ENCODE peak calls at places on chromosomes 4 and X, in nine cellular contexts. Z is GM12878, Y is adrenal gland, L is AG10803, X is astrocyte of the spinal cord, M is heart left ventricle, N is BE2C, D is A673, H is ovary. K is an unnamed sample.

GRCh38 chr4:183098080-183098722 is 856 bp upstream of the WWC2 start:
- DNase-seq in X (peak), Z (no peak), Y (peak), D (no peak), L (peak), M (peak), H (peak), N (peak), K (peak)

GRCh38 chr4:40325406-40326019 is 9.6 kb upstream of the CHRNA9 start:
- DNase-seq in L (peak), X (peak), H (peak), M (no peak), Y (peak), N (peak), Z (no peak), D (peak), K (peak)

GRCh38 chr4:8730159-8730558 is 137.6 kb downstream of the CPZ start:
- DNase-seq in M (no peak), Z (no peak), X (no peak), D (no peak), H (no peak), L (no peak), N (no peak), Y (no peak), K (no peak)

GRCh38 chr4:26459054-26459755 is 31.1 kb downstream of the CCKAR start:
- DNase-seq in Y (peak), X (peak), N (no peak), H (no peak), D (peak), M (no peak), L (peak), Z (peak), K (peak)

GRCh38 chrX:138856881-138857280 is 145.4 kb upstream of the FGF13 start:
- DNase-seq in N (no peak), L (peak), X (no peak), Z (no peak), Y (no peak), M (no peak), H (no peak), D (no peak), K (no peak)

GRCh38 chrX:26522501-26522900 is 306.5 kb downstream of the MAGEB5 start:
- DNase-seq in N (no peak), D (no peak), M (no peak), H (no peak), Z (no peak), Y (no peak), X (no peak), L (no peak), K (no peak)

GRCh38 chr4:139416073-139416673 is 37.7 kb upstream of the RAB33B start:
- DNase-seq in Z (no peak), H (no peak), L (peak), N (no peak), D (peak), X (peak), Y (peak), M (no peak), K (peak)

GRCh38 chr4:156976147-156976546 is 4.5 kb upstream of the PDGFC start:
- DNase-seq in L (peak), Z (no peak), M (no peak), H (no peak), Y (no peak), D (no peak), X (peak), N (no peak), K (peak)

GRCh38 chrX:69133561-69134542 is 31.4 kb downstream of the PJA1 start:
- DNase-seq in N (peak), L (peak), M (no peak), D (peak), Z (no peak), Y (peak), X (peak), H (peak), K (peak)

GRCh38 chr4:111681751-111682150 is 463.5 kb upstream of the FAM241A start:
- DNase-seq in L (no peak), M (no peak), N (no peak), Y (no peak), H (no peak), D (no peak), Z (no peak), X (no peak), K (no peak)

GRCh38 chr4:8514391-8514790 is 65.8 kb upstream of the GPR78 start:
- DNase-seq in D (no peak), Y (no peak), L (no peak), N (no peak), H (no peak), M (no peak), Z (no peak), X (no peak), K (no peak)

GRCh38 chr4:114040319-114041116 is 61.1 kb upstream of the ARSJ start:
- DNase-seq in M (no peak), N (no peak), H (no peak), D (no peak), X (peak), Z (peak), Y (no peak), L (no peak), K (peak)

GRCh38 chrX:68699960-68700746 is 52.7 kb downstream of the STARD8 start:
- DNase-seq in Z (no peak), M (no peak), H (no peak), D (no peak), L (peak), N (no peak), Y (no peak), X (peak), K (peak)

GRCh38 chr4:176769519-176769918 is 23.2 kb downstream of the VEGFC start:
- DNase-seq in Y (peak), X (peak), H (no peak), M (no peak), L (peak), D (no peak), Z (no peak), N (no peak), K (peak)

GRCh38 chr4:125522992-125523391 is 208.2 kb downstream of the FAT4 start:
- DNase-seq in H (no peak), L (no peak), N (peak), X (no peak), M (no peak), Y (no peak), D (no peak), Z (no peak), K (no peak)

GRCh38 chr4:142121951-142122350 is 485.6 kb downstream of the IL15 start:
- DNase-seq in H (no peak), M (no peak), Z (no peak), X (no peak), D (peak), L (peak), N (peak), Y (no peak), K (no peak)

GRCh38 chr4:85474818-85475630 is at the start of gene ARHGAP24:
- DNase-seq in L (peak), M (peak), D (peak), X (peak), Y (peak), Z (peak), H (peak), N (peak), K (peak)

GRCh38 chr4:40121515-40121914 is 64.9 kb downstream of the N4BP2 start:
- DNase-seq in H (no peak), M (no peak), Z (peak), L (peak), Y (peak), D (peak), N (no peak), X (peak), K (peak)

GRCh38 chr4:152501846-152502536 is 33.9 kb downstream of the FBXW7 start:
- DNase-seq in Y (no peak), L (peak), D (no peak), N (no peak), H (no peak), M (no peak), Z (no peak), X (no peak), K (no peak)

GRCh38 chr4:1578301-1578781 is 105.8 kb downstream of the FAM53A start:
- DNase-seq in Y (peak), M (peak), Z (no peak), N (no peak), L (no peak), D (no peak), X (no peak), H (peak), K (no peak)

GRCh38 chr4:176781739-176782100 is 11.0 kb downstream of the VEGFC start:
- DNase-seq in Z (no peak), M (no peak), X (no peak), H (no peak), L (no peak), N (no peak), D (no peak), Y (no peak), K (no peak)

GRCh38 chrX:106170318-106170717 is 2.2 kb downstream of the PWWP3B start:
- DNase-seq in H (peak), L (peak), M (no peak), N (no peak), D (no peak), Z (no peak), X (peak), Y (peak), K (peak)

GRCh38 chrX:51894697-51895336 is 1.4 kb downstream of the MAGED1 start:
- DNase-seq in N (peak), Z (no peak), M (peak), H (peak), L (peak), Y (peak), D (peak), X (peak), K (peak)

GRCh38 chr4:4763815-4764202 is 95.7 kb upstream of the MSX1 start:
- DNase-seq in Z (no peak), Y (no peak), D (peak), L (peak), X (peak), M (no peak), H (no peak), N (no peak), K (peak)

GRCh38 chr4:184448828-184449227 is 25.5 kb downstream of the IRF2 start:
- DNase-seq in Z (no peak), Y (peak), H (peak), X (peak), D (peak), N (no peak), M (peak), L (peak), K (peak)

GRCh38 chrX:123993326-123993725 is 31.8 kb downstream of the STAG2 start:
- DNase-seq in N (no peak), D (no peak), M (no peak), H (no peak), Y (no peak), L (peak), X (peak), Z (no peak), K (peak)

GRCh38 chr4:74632634-74633033 is 161.7 kb downstream of the BTC start:
- DNase-seq in M (no peak), Y (peak), Z (no peak), H (no peak), L (peak), X (peak), D (peak), N (no peak), K (peak)
- H3K4me3 ChIP-seq in M (no peak), Y (no peak), Z (no peak), H (no peak), L (no peak), X (no peak), D (no peak), N (no peak), K (no peak)

GRCh38 chrX:11446951-11447350 is 153.7 kb downstream of the AMELX start:
- DNase-seq in H (no peak), X (no peak), M (no peak), Y (no peak), D (no peak), L (peak), Z (no peak), N (no peak), K (no peak)

GRCh38 chrX:11449613-11450012 is 156.4 kb downstream of the AMELX start:
- DNase-seq in H (no peak), L (no peak), N (no peak), X (no peak), Y (no peak), Z (no peak), M (no peak), D (no peak), K (no peak)

GRCh38 chrX:11445540-11445939 is 152.3 kb downstream of the AMELX start:
- DNase-seq in N (no peak), Y (no peak), D (no peak), L (no peak), M (no peak), H (no peak), X (no peak), Z (no peak), K (no peak)

GRCh38 chrX:11446331-11446730 is 153.1 kb downstream of the AMELX start:
- DNase-seq in N (no peak), X (peak), Y (no peak), H (no peak), D (no peak), Z (no peak), L (peak), M (no peak), K (peak)

GRCh38 chrX:11447418-11447817 is 154.2 kb downstream of the AMELX start:
- DNase-seq in L (peak), X (no peak), N (no peak), D (no peak), H (no peak), Y (no peak), M (no peak), Z (no peak), K (no peak)
- TF ChIP-seq CTCF in L (no peak), X (no peak), N (no peak), D (no peak), H (no peak), Y (no peak), M (no peak), Z (no peak), K (no peak)

GRCh38 chr4:91058345-91058744 is 931.2 kb downstream of the CCSER1 start:
- DNase-seq in M (no peak), D (no peak), Z (no peak), X (peak), N (no peak), L (no peak), Y (no peak), H (no peak), K (no peak)

GRCh38 chr4:91065117-91065516 is 937.9 kb downstream of the CCSER1 start:
- DNase-seq in X (no peak), H (no peak), N (no peak), M (no peak), Y (no peak), L (no peak), Z (no peak), D (no peak), K (no peak)

DNA sequence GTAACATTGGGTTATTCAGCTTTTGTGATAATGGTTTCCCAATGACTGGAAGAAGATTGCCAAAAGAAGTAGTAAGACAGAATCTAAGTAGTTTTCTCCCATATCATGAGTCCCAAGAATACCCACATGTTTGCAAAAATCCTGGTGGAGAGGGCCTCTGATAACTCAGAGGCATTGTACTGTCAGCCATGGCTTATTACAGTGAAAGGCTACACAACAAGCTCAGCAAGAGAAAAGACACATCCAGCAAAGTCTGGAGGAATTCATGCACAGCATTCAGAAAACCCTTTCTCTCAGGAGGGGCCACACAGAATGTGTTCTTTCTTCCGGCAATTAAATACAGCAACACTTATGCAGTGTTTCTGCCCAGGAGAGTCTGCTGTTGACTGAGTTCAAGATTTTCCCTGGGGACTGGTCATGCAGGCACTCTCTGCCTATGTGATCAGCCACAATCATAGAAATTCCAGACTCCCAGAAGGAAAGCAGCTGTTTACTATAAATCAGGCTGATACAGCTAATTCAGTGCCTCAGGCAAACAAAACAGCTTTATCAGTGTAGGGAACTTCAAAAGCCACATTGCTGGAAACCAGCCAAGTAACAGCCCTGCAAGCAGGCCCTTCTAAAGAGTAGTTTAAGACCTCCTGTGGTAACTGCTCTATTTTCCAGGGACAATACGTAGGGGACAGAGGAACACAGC is 937.1 kb downstream of the CCSER1 start:
- DNase-seq in L (no peak), D (peak), H (no peak), Y (peak), Z (no peak), X (peak), M (no peak), N (peak), K (no peak)
- H3K4me3 ChIP-seq in L (no peak), D (no peak), H (no peak), Y (no peak), Z (no peak), X (no peak), M (no peak), N (no peak), K (no peak)

GRCh38 chrX:114049063-114049462 is 534.8 kb upstream of the HTR2C start:
- DNase-seq in Z (no peak), H (no peak), Y (no peak), L (no peak), N (no peak), D (no peak), X (no peak), M (no peak), K (no peak)
- TF ChIP-seq CTCF in Z (no peak), H (no peak), Y (no peak), L (no peak), N (no peak), D (no peak), X (no peak), M (no peak), K (no peak)

GRCh38 chr4:384311-385010 is 46.8 kb downstream of the ZNF141 start:
- DNase-seq in Z (peak), M (no peak), X (no peak), L (no peak), Y (no peak), H (no peak), D (no peak), N (no peak), K (no peak)

GRCh38 chr4:386708-387105 is 49.1 kb downstream of the ZNF141 start:
- DNase-seq in D (no peak), H (no peak), N (no peak), Z (no peak), M (no peak), L (no peak), X (no peak), Y (no peak), K (no peak)

GRCh38 chr4:385934-386707 is 48.5 kb downstream of the ZNF141 start:
- DNase-seq in Y (no peak), X (no peak), L (no peak), H (no peak), Z (no peak), N (no peak), M (no peak), D (no peak), K (no peak)
- H3K4me3 ChIP-seq in Y (no peak), X (peak), L (no peak), H (no peak), Z (no peak), N (no peak), M (no peak), D (no peak), K (no peak)

GRCh38 chr4:7297881-7298280 is 105.5 kb downstream of the SORCS2 start:
- DNase-seq in X (no peak), N (no peak), M (no peak), H (no peak), D (no peak), Y (no peak), Z (no peak), L (no peak), K (no peak)

GRCh38 chr4:7298601-7299000 is 106.3 kb downstream of the SORCS2 start:
- DNase-seq in D (no peak), H (no peak), L (no peak), Z (no peak), M (no peak), Y (no peak), N (no peak), X (no peak), K (no peak)

GRCh38 chr4:7300711-7301095 is 108.4 kb downstream of the SORCS2 start:
- DNase-seq in Z (no peak), N (no peak), Y (no peak), X (no peak), M (no peak), H (no peak), D (no peak), L (no peak), K (no peak)

GRCh38 chr4:7299908-7300710 is 107.8 kb downstream of the SORCS2 start:
- DNase-seq in L (no peak), D (no peak), X (no peak), N (no peak), Y (no peak), Z (no peak), M (no peak), H (no peak), K (no peak)

GRCh38 chr4:7299051-7299907 is 106.9 kb downstream of the SORCS2 start:
- DNase-seq in X (no peak), L (no peak), N (no peak), H (no peak), Z (no peak), Y (no peak), M (no peak), D (no peak), K (no peak)
- TF ChIP-seq CTCF in X (no peak), L (no peak), N (no peak), H (no peak), Z (no peak), Y (no peak), M (no peak), D (no peak), K (no peak)

DNA sequence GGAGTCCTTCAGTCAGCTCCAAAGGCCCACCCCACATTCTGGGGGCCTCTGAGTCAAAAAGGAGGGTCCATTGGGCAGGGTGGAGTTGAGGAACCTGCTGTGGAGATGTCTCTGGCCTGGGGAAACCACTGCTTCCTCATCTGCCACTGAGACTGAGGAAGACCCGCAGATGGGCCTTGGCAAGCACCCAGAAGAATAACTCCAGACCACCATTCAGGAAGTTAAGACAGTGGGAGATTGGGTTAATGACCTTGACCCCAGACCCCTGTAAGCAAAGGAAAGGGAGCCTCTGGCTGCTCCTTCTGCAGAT is 8.1 kb upstream of the HSD17B10 start:
- DNase-seq in H (no peak), Z (no peak), N (no peak), X (no peak), M (no peak), Y (no peak), D (no peak), L (no peak), K (no peak)
- H3K4me3 ChIP-seq in H (no peak), Z (no peak), N (peak), X (no peak), M (peak), Y (peak), D (no peak), L (no peak), K (no peak)

DNA sequence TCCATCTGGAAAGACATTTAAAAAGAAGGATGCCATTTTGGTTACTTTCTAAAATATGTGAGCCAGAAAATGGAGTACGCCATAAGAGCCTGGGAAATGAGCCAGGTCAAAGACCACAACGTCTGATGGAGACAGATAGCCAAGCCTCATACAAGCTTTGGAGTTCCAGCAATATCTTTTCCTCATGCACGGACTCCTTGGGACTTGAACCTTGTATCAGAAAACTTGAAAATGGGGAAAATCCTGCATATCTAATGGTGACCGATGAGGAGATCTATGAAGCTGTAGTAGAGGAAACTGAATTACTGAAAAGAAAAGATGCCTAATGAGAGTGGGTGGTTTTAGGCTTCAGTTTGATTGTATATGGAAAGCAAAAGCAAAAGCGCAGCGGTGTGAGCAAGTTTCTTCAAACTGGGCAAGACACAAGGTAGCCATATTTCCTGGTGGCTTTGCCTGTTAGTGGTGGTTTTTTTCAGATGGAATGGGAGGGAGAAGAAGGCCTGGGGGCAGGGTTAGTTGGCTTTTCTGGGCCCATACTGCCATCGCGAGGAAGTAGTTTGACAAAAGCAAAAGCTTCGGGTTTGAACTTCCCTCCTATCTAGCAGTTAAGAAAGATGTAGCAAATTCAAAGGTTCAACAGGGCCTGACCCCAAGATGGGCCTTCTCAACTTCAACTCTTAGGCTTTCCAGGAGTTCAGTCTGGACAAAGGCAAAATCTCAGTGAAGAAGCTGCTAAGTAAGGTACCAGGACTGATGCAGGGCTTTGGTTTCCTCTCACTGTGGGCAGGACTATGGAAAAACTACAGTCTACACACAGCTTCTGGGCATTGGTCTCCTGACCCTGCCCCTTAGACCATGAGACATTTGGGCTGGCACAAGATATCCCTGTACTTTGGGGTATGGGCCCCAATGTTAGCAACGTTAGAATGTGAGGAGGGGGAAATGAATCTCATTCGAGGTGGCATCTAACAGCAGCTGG is 210.0 kb upstream of the STK26 start:
- DNase-seq in M (peak), N (no peak), Z (peak), X (peak), Y (peak), L (peak), D (no peak), H (peak), K (peak)
- TF ChIP-seq CTCF in M (no peak), N (no peak), Z (peak), X (peak), Y (no peak), L (peak), D (no peak), H (peak), K (peak)